ENCODE peak calls at places on chromosome 5, in eight cellular contexts. One of them, this sample, is unnamed.

GRCh38 chr5:66713998-66714397 is 117.8 kb downstream of the MAST4 start:
- DNase-seq in heart left ventricle: no peak
- DNase-seq in IMR-90: no peak
- DNase-seq in H1: no peak
- DNase-seq in sigmoid colon: no peak
- DNase-seq in body of pancreas: no peak
- DNase-seq in ovary: peak
- DNase-seq in tibial nerve: no peak
- DNase-seq in this sample: no peak

GRCh38 chr5:159337291-159337974 is 7.1 kb upstream of the IL12B start:
- DNase-seq in heart left ventricle: no peak
- DNase-seq in IMR-90: peak
- DNase-seq in H1: no peak
- DNase-seq in sigmoid colon: no peak
- DNase-seq in body of pancreas: no peak
- DNase-seq in ovary: no peak
- DNase-seq in tibial nerve: no peak
- DNase-seq in this sample: no peak

GRCh38 chr5:153551537-153552079 is 61.1 kb downstream of the GRIA1 start:
- DNase-seq in heart left ventricle: no peak
- DNase-seq in IMR-90: peak
- DNase-seq in H1: no peak
- DNase-seq in sigmoid colon: no peak
- DNase-seq in body of pancreas: no peak
- DNase-seq in ovary: no peak
- DNase-seq in tibial nerve: no peak
- DNase-seq in this sample: no peak

GRCh38 chr5:58042933-58043606 is 416.8 kb downstream of the PLK2 start:
- DNase-seq in heart left ventricle: no peak
- DNase-seq in IMR-90: peak
- DNase-seq in H1: no peak
- DNase-seq in sigmoid colon: no peak
- DNase-seq in body of pancreas: no peak
- DNase-seq in ovary: no peak
- DNase-seq in tibial nerve: no peak
- DNase-seq in this sample: no peak

GRCh38 chr5:172093965-172094364 is 87.5 kb upstream of the FBXW11 start:
- DNase-seq in heart left ventricle: peak
- DNase-seq in IMR-90: no peak
- DNase-seq in H1: no peak
- DNase-seq in sigmoid colon: peak
- DNase-seq in body of pancreas: no peak
- DNase-seq in ovary: no peak
- DNase-seq in tibial nerve: no peak
- DNase-seq in this sample: peak

GRCh38 chr5:112006721-112007120 is 249.7 kb upstream of the NREP start:
- DNase-seq in heart left ventricle: no peak
- DNase-seq in IMR-90: peak
- DNase-seq in H1: no peak
- DNase-seq in sigmoid colon: no peak
- DNase-seq in body of pancreas: no peak
- DNase-seq in ovary: no peak
- DNase-seq in tibial nerve: no peak
- DNase-seq in this sample: no peak

GRCh38 chr5:132228241-132229035 is 785 bp upstream of the P4HA2 start:
- DNase-seq in heart left ventricle: peak
- DNase-seq in IMR-90: no peak
- DNase-seq in H1: peak
- DNase-seq in sigmoid colon: peak
- DNase-seq in body of pancreas: no peak
- DNase-seq in ovary: no peak
- DNase-seq in tibial nerve: no peak
- DNase-seq in this sample: no peak

GRCh38 chr5:125612356-125613149 is 810.7 kb upstream of the GRAMD2B start:
- DNase-seq in heart left ventricle: no peak
- DNase-seq in IMR-90: no peak
- DNase-seq in H1: no peak
- DNase-seq in sigmoid colon: peak
- DNase-seq in body of pancreas: peak
- DNase-seq in ovary: peak
- DNase-seq in tibial nerve: no peak
- DNase-seq in this sample: peak

GRCh38 chr5:58127486-58128220 is 332.2 kb downstream of the PLK2 start:
- DNase-seq in heart left ventricle: no peak
- DNase-seq in IMR-90: peak
- DNase-seq in H1: no peak
- DNase-seq in sigmoid colon: no peak
- DNase-seq in body of pancreas: peak
- DNase-seq in ovary: no peak
- DNase-seq in tibial nerve: no peak
- DNase-seq in this sample: no peak

GRCh38 chr5:76426391-76426802 is 23.3 kb downstream of the IQGAP2 start:
- DNase-seq in heart left ventricle: no peak
- DNase-seq in IMR-90: no peak
- DNase-seq in H1: peak
- DNase-seq in sigmoid colon: no peak
- DNase-seq in body of pancreas: no peak
- DNase-seq in ovary: no peak
- DNase-seq in tibial nerve: no peak
- DNase-seq in this sample: no peak

DNA sequence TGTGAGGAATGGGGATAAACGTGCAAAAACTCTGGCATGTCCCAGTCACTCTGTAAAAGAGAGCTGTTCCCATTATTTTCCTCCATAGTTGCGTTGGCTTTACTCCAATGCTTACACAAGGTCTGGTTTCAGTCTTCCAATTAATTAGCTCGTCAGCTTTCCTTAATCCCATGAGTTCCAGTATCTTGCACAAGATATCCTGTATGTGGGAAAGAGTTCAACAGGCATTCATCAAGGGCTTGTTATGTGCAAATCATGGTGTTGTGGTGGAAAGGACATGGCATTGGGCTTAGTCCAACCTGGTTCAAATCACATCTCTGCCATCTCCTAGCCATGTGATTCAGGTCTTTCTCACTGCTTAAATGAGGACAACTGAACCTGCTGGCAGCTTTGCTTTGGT is 77.5 kb upstream of the PANK3 start:
- DNase-seq in heart left ventricle: no peak
- DNase-seq in IMR-90: no peak
- DNase-seq in H1: peak
- DNase-seq in sigmoid colon: no peak
- DNase-seq in body of pancreas: no peak
- DNase-seq in ovary: no peak
- DNase-seq in tibial nerve: no peak
- DNase-seq in this sample: no peak
- TF ChIP-seq POLR2A in heart left ventricle: no peak
- TF ChIP-seq POLR2A in IMR-90: no peak
- TF ChIP-seq POLR2A in H1: no peak
- TF ChIP-seq POLR2A in sigmoid colon: no peak
- TF ChIP-seq POLR2A in body of pancreas: no peak
- TF ChIP-seq POLR2A in ovary: no peak
- TF ChIP-seq POLR2A in tibial nerve: no peak
- TF ChIP-seq POLR2A in this sample: no peak

DNA sequence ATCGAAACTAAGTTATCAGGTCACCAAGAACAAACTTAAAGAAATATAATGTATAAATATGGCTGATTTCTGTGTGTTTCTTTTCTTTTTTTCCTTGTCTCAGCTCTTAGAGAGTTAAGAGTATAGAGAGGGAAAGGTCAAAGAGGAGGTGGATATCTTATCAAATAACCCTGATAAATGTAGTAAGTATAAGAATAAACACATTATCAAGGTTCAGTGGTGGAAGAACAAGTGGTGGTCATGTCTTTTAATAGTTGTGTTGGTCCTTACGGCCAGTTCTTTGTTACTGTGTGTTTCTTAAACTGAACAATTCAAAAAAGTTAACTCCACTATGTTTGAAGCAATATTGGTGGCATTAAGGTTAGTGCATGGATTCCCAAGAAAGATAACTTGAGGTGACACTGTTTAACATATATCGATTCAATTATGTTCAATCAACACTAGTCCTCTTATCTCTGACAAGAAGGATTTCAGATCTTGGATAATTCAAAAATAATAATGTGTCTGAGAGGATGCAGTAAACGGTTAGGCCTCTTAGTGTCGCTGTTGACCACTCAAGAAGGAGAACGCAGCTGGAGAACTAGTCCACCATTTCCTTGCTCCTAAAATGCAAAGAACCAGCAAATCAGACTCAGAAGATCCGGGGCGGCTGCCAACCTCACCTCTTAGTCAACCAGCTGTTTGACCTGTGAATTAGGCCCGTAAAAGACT is at the start of gene PCDHGA3:
- DNase-seq in heart left ventricle: peak
- DNase-seq in IMR-90: peak
- DNase-seq in H1: no peak
- DNase-seq in sigmoid colon: no peak
- DNase-seq in body of pancreas: no peak
- DNase-seq in ovary: no peak
- DNase-seq in tibial nerve: no peak
- DNase-seq in this sample: peak
- H3K4me3 ChIP-seq in heart left ventricle: peak
- H3K4me3 ChIP-seq in IMR-90: peak
- H3K4me3 ChIP-seq in H1: no peak
- H3K4me3 ChIP-seq in sigmoid colon: peak
- H3K4me3 ChIP-seq in body of pancreas: no peak
- H3K4me3 ChIP-seq in ovary: peak
- H3K4me3 ChIP-seq in tibial nerve: peak
- H3K4me3 ChIP-seq in this sample: peak

GRCh38 chr5:147510885-147511284 is 1.0 kb upstream of the DPYSL3 start:
- DNase-seq in heart left ventricle: no peak
- DNase-seq in IMR-90: no peak
- DNase-seq in H1: no peak
- DNase-seq in sigmoid colon: no peak
- DNase-seq in body of pancreas: no peak
- DNase-seq in ovary: no peak
- DNase-seq in tibial nerve: no peak
- DNase-seq in this sample: no peak

GRCh38 chr5:147507480-147508126 is 2.3 kb downstream of the DPYSL3 start:
- DNase-seq in heart left ventricle: no peak
- DNase-seq in IMR-90: peak
- DNase-seq in H1: no peak
- DNase-seq in sigmoid colon: peak
- DNase-seq in body of pancreas: peak
- DNase-seq in ovary: peak
- DNase-seq in tibial nerve: no peak
- DNase-seq in this sample: no peak

GRCh38 chr5:147508711-147509040 is 1.2 kb downstream of the DPYSL3 start:
- DNase-seq in heart left ventricle: no peak
- DNase-seq in IMR-90: peak
- DNase-seq in H1: no peak
- DNase-seq in sigmoid colon: no peak
- DNase-seq in body of pancreas: no peak
- DNase-seq in ovary: no peak
- DNase-seq in tibial nerve: no peak
- DNase-seq in this sample: no peak

GRCh38 chr5:147509041-147509709 is 693 bp downstream of the DPYSL3 start:
- DNase-seq in heart left ventricle: peak
- DNase-seq in IMR-90: peak
- DNase-seq in H1: peak
- DNase-seq in sigmoid colon: peak
- DNase-seq in body of pancreas: no peak
- DNase-seq in ovary: peak
- DNase-seq in tibial nerve: no peak
- DNase-seq in this sample: peak

DNA sequence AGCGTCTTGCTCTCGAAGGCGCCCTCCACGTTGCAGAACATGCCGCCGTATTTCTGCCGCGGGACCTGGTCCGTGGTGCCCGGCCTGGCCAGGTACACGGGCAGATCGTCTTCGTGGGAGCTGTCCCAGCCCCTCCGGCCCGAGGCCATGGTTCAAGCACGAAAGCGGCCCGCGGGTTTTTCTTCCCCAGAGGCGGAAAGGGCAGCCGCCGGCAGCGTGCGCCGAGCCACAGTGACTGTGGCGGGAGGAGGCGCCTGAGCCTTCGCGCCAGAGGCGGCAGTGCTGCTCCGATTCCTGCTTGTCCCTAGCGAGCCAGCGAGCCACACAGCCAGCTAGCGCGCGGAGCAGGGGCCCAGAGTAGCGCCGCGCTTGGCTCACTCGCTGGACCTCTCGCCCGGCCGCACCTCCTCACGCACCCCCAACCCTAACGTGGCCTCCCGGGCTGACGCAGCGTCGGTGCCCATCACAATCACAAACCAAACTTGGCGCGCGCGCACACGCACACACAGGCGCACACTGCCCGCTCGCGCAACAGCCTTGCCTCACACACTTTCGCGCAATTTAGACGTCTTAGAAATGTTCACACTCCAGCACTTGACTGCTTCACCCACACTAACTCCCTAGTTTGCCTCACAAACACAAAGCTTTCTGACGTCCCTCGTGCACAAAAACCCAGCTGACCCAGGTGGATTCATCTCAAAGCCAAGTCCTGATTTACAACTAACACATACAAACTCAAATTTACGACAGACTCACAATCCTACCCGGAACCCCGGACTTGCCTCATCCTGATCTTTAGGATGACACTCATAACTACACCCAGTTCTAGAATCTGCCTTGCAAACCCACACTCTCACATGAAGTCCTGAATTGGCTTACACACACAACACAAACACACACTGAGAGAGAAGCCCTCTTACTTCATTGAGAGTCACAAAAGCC is at the start of gene DPYSL3:
- DNase-seq in heart left ventricle: peak
- DNase-seq in IMR-90: peak
- DNase-seq in H1: peak
- DNase-seq in sigmoid colon: peak
- DNase-seq in body of pancreas: peak
- DNase-seq in ovary: peak
- DNase-seq in tibial nerve: peak
- DNase-seq in this sample: peak
- TF ChIP-seq POLR2A in heart left ventricle: no peak
- TF ChIP-seq POLR2A in IMR-90: peak
- TF ChIP-seq POLR2A in H1: peak
- TF ChIP-seq POLR2A in sigmoid colon: peak
- TF ChIP-seq POLR2A in body of pancreas: no peak
- TF ChIP-seq POLR2A in ovary: peak
- TF ChIP-seq POLR2A in tibial nerve: no peak
- TF ChIP-seq POLR2A in this sample: no peak

GRCh38 chr5:150780180-150780692 is 1.7 kb downstream of the SMIM3 start:
- DNase-seq in heart left ventricle: peak
- DNase-seq in IMR-90: peak
- DNase-seq in H1: no peak
- DNase-seq in sigmoid colon: peak
- DNase-seq in body of pancreas: peak
- DNase-seq in ovary: peak
- DNase-seq in tibial nerve: no peak
- DNase-seq in this sample: no peak

GRCh38 chr5:150780816-150781221 is 2.3 kb downstream of the SMIM3 start:
- DNase-seq in heart left ventricle: no peak
- DNase-seq in IMR-90: peak
- DNase-seq in H1: no peak
- DNase-seq in sigmoid colon: no peak
- DNase-seq in body of pancreas: no peak
- DNase-seq in ovary: no peak
- DNase-seq in tibial nerve: no peak
- DNase-seq in this sample: no peak

GRCh38 chr5:150782850-150783249 is 4.3 kb downstream of the SMIM3 start:
- DNase-seq in heart left ventricle: no peak
- DNase-seq in IMR-90: no peak
- DNase-seq in H1: no peak
- DNase-seq in sigmoid colon: no peak
- DNase-seq in body of pancreas: no peak
- DNase-seq in ovary: no peak
- DNase-seq in tibial nerve: no peak
- DNase-seq in this sample: no peak

GRCh38 chr5:150783422-150783928 is 4.9 kb downstream of the SMIM3 start:
- DNase-seq in heart left ventricle: peak
- DNase-seq in IMR-90: peak
- DNase-seq in H1: no peak
- DNase-seq in sigmoid colon: peak
- DNase-seq in body of pancreas: peak
- DNase-seq in ovary: peak
- DNase-seq in tibial nerve: no peak
- DNase-seq in this sample: no peak

GRCh38 chr5:150781706-150782614 is 3.4 kb downstream of the SMIM3 start:
- DNase-seq in heart left ventricle: peak
- DNase-seq in IMR-90: peak
- DNase-seq in H1: no peak
- DNase-seq in sigmoid colon: peak
- DNase-seq in body of pancreas: peak
- DNase-seq in ovary: peak
- DNase-seq in tibial nerve: peak
- DNase-seq in this sample: no peak
- H3K4me3 ChIP-seq in heart left ventricle: peak
- H3K4me3 ChIP-seq in IMR-90: peak
- H3K4me3 ChIP-seq in H1: no peak
- H3K4me3 ChIP-seq in sigmoid colon: peak
- H3K4me3 ChIP-seq in body of pancreas: no peak
- H3K4me3 ChIP-seq in ovary: no peak
- H3K4me3 ChIP-seq in tibial nerve: peak
- H3K4me3 ChIP-seq in this sample: no peak

This sample was measured in testis.